ENCODE peak calls at places on chromosomes 11 and 22, in nine cellular contexts. W is cardiac fibroblast; V is type B pancreatic cell; O is NCI-H748 treated with DMSO at 0.1 percent for 48 hours; H is ACHN; T is naive thymus-derived CD8-positive, alpha-beta T cell; U is non-pigmented ciliary epithelial cell; K is GM10248; A is spleen. Z is an unnamed sample.

GRCh38 chr22:43147821-43148220 is 3.5 kb upstream of the TSPO start:
- DNase-seq in K (no peak), W (no peak), V (no peak), A (no peak), T (no peak), H (no peak), U (no peak), O (no peak), Z (no peak)

GRCh38 chr11:7858001-7858400 is 61.3 kb upstream of the OR5P2 start:
- DNase-seq in A (no peak), O (no peak), H (no peak), K (no peak), U (no peak), T (no peak), V (no peak), W (no peak), Z (no peak)

GRCh38 chr11:10518123-10518522 is 22.9 kb downstream of the RNF141 start:
- DNase-seq in U (no peak), H (no peak), T (no peak), V (no peak), W (no peak), A (no peak), O (no peak), K (no peak), Z (no peak)

GRCh38 chr11:119726585-119727522 is 2.1 kb downstream of the NECTIN1 start:
- DNase-seq in K (no peak), O (no peak), V (no peak), A (no peak), U (no peak), W (no peak), H (no peak), T (no peak), Z (no peak)

GRCh38 chr22:47177334-47177815 is 414.9 kb downstream of the TBC1D22A start:
- DNase-seq in W (no peak), T (no peak), U (no peak), H (no peak), A (peak), O (no peak), K (no peak), V (peak), Z (no peak)

GRCh38 chr11:79314906-79315689 is 125.7 kb downstream of the TENM4 start:
- DNase-seq in V (no peak), A (no peak), K (no peak), U (no peak), W (peak), O (no peak), T (no peak), H (peak), Z (no peak)

GRCh38 chr11:58075781-58076180 is 45.0 kb downstream of the OR6Q1 start:
- DNase-seq in A (no peak), T (no peak), V (no peak), H (no peak), W (no peak), U (no peak), O (no peak), K (no peak), Z (no peak)

GRCh38 chr11:112485280-112485679 is 224.6 kb upstream of the PLET1 start:
- DNase-seq in O (no peak), V (no peak), T (no peak), A (no peak), K (no peak), U (no peak), W (no peak), H (no peak), Z (no peak)

GRCh38 chr11:110991621-110992355 is 253.7 kb upstream of the POU2AF2 start:
- DNase-seq in W (peak), V (no peak), O (no peak), T (no peak), H (no peak), A (no peak), U (no peak), K (no peak), Z (no peak)

GRCh38 chr11:128213461-128213860 is 373.9 kb downstream of the ETS1 start:
- DNase-seq in V (no peak), U (no peak), O (no peak), H (no peak), K (no peak), W (no peak), A (no peak), T (no peak), Z (no peak)

GRCh38 chr11:114163830-114164401 is 104.4 kb downstream of the ZBTB16 start:
- DNase-seq in V (no peak), K (no peak), W (peak), H (no peak), O (no peak), U (no peak), A (no peak), T (no peak), Z (no peak)

GRCh38 chr11:109422755-109423113 is 744 bp downstream of the C11orf87 start:
- DNase-seq in T (no peak), W (peak), K (peak), U (no peak), A (no peak), H (no peak), V (no peak), O (no peak), Z (no peak)

GRCh38 chr22:19360862-19361261 is 69.3 kb upstream of the CLTCL1 start:
- DNase-seq in H (no peak), O (no peak), T (no peak), U (no peak), K (no peak), V (peak), W (no peak), A (no peak), Z (no peak)

GRCh38 chr22:44523981-44524759 is 26.1 kb upstream of the RTL6 start:
- DNase-seq in U (peak), A (no peak), W (peak), H (no peak), K (no peak), O (no peak), T (no peak), V (no peak), Z (peak)

GRCh38 chr11:1222491-1223345 is at the start of gene MUC5B:
- DNase-seq in T (no peak), V (peak), A (peak), O (no peak), U (no peak), H (no peak), W (peak), K (no peak), Z (no peak)

GRCh38 chr22:30866811-30867271 is 101.7 kb downstream of the MORC2 start:
- DNase-seq in O (no peak), T (no peak), H (no peak), W (no peak), A (no peak), V (no peak), U (no peak), K (no peak), Z (no peak)

GRCh38 chr22:24516301-24516737 is 21.2 kb downstream of the UPB1 start:
- DNase-seq in V (no peak), A (no peak), O (no peak), U (peak), K (peak), H (peak), W (peak), T (no peak), Z (no peak)

GRCh38 chr11:19398273-19398672 is 157.5 kb upstream of the E2F8 start:
- DNase-seq in T (no peak), K (no peak), O (no peak), A (no peak), W (no peak), V (peak), U (no peak), H (no peak), Z (no peak)

GRCh38 chr11:60844045-60844869 is 2.3 kb downstream of the CCDC86 start:
- DNase-seq in V (no peak), H (no peak), W (no peak), A (no peak), U (no peak), O (no peak), T (no peak), K (no peak), Z (no peak)

GRCh38 chr22:21807545-21807944 is 59.9 kb downstream of the MAPK1 start:
- DNase-seq in U (no peak), T (no peak), A (no peak), V (no peak), O (no peak), H (no peak), W (peak), K (no peak), Z (no peak)

GRCh38 chr22:37162221-37163095 is 12.7 kb upstream of the IL2RB start:
- DNase-seq in U (no peak), V (no peak), K (peak), T (peak), A (peak), H (no peak), W (no peak), O (no peak), Z (peak)

GRCh38 chr11:99422581-99423434 is 402.1 kb downstream of the CNTN5 start:
- DNase-seq in V (no peak), W (no peak), K (no peak), T (no peak), U (no peak), O (no peak), A (no peak), H (no peak), Z (no peak)

GRCh38 chr22:45602824-45603301 is 68.8 kb upstream of the ATXN10 start:
- DNase-seq in K (no peak), H (peak), W (peak), A (peak), V (no peak), U (no peak), O (peak), T (no peak), Z (no peak)

GRCh38 chr11:103949781-103950180 is 86.7 kb upstream of the DDI1 start:
- DNase-seq in W (no peak), V (no peak), A (no peak), H (no peak), U (no peak), O (no peak), T (no peak), K (no peak), Z (no peak)

GRCh38 chr11:117931971-117932370 is 2.8 kb upstream of the TMPRSS13 start:
- DNase-seq in H (no peak), W (no peak), K (peak), T (no peak), V (no peak), U (no peak), O (no peak), A (peak), Z (peak)

GRCh38 chr11:44887598-44887997 is 63.1 kb downstream of the TP53I11 start:
- DNase-seq in O (no peak), K (no peak), H (no peak), A (no peak), T (no peak), U (no peak), W (no peak), V (no peak), Z (no peak)

GRCh38 chr22:49392841-49393510 is 434.7 kb downstream of the BRD1 start:
- DNase-seq in U (no peak), A (no peak), W (no peak), T (no peak), H (no peak), O (no peak), V (peak), K (no peak), Z (no peak)

GRCh38 chr11:115958089-115959000 is 454.1 kb upstream of the CADM1 start:
- DNase-seq in W (no peak), H (no peak), T (no peak), K (no peak), A (no peak), U (no peak), V (no peak), O (no peak), Z (no peak)

GRCh38 chr11:121163658-121164308 is 62.7 kb downstream of the TECTA start:
- DNase-seq in A (no peak), W (no peak), O (no peak), T (no peak), U (no peak), V (no peak), H (no peak), K (no peak), Z (no peak)

GRCh38 chr11:11782532-11783110 is 59.2 kb upstream of the USP47 start:
- DNase-seq in T (no peak), K (no peak), H (no peak), W (no peak), U (no peak), A (no peak), O (peak), V (no peak), Z (no peak)

GRCh38 chr11:35274909-35275807 is 136.2 kb downstream of the CD44 start:
- DNase-seq in W (peak), H (no peak), U (no peak), A (no peak), V (no peak), O (peak), K (no peak), T (no peak), Z (no peak)

GRCh38 chr11:9664276-9665171 is 647 bp downstream of the SWAP70 start:
- DNase-seq in A (peak), K (peak), O (no peak), U (no peak), W (peak), H (peak), V (peak), T (no peak), Z (peak)

GRCh38 chr11:47992959-47993820 is 12.8 kb downstream of the PTPRJ start:
- DNase-seq in V (no peak), H (peak), O (no peak), K (no peak), T (no peak), U (no peak), A (peak), W (peak), Z (no peak)

Z was measured in activated CD8-positive, alpha-beta memory T cell treated with anti-CD3 and anti-CD28 coated beads for 24 hours.